ENCODE peak calls at places on chromosomes 7 and 10, in four cellular contexts. M, E, Q and S are unnamed samples.
A peak's percentile ranks its signal among the peaks of the same experiment; 100 is the strongest.

GRCh38 chr10:95268438-95268837 is 22.4 kb downstream of the PDLIM1 start:
- DNase-seq in Q (peak; percentile 53), M (peak; percentile 60), E (peak; percentile 77), S (no peak)

GRCh38 chr10:69065406-69066361 is 22.2 kb upstream of the SRGN start:
- DNase-seq in Q (no peak), M (peak; percentile 80), E (no peak), S (no peak)

GRCh38 chr10:127889605-127890195 is 3.0 kb downstream of the CLRN3 start:
- DNase-seq in Q (no peak), M (peak; percentile 10), E (no peak), S (no peak)

GRCh38 chr7:102985176-102985783 is 72.5 kb downstream of the LRRC17 start:
- DNase-seq in Q (no peak), M (peak; percentile 57), E (no peak), S (no peak)

GRCh38 chr7:131501422-131501821 is 55.0 kb downstream of the PODXL start:
- DNase-seq in E (no peak), M (peak; percentile 92), Q (no peak), S (no peak)

GRCh38 chr7:23106491-23106800 is 861 bp downstream of the KLHL7 start:
- DNase-seq in Q (no peak), E (no peak), M (no peak), S (no peak)

GRCh38 chr7:127907638-127908040 is 123.6 kb downstream of the LRRC4 start:
- DNase-seq in E (no peak), Q (no peak), M (peak; percentile 93), S (no peak)

GRCh38 chr10:80444646-80445319 is 9.3 kb upstream of the TSPAN14 start:
- DNase-seq in M (peak; percentile 74), E (peak; percentile 52), Q (peak; percentile 76), S (no peak)

GRCh38 chr7:47951374-47951773 is 3.1 kb upstream of the PKD1L1 start:
- DNase-seq in Q (no peak), M (no peak), E (no peak), S (no peak)

GRCh38 chr7:3210531-3210930 is 90.5 kb upstream of the SDK1 start:
- DNase-seq in E (no peak), M (no peak), Q (no peak), S (no peak)

GRCh38 chr10:22674215-22674930 is 40.0 kb downstream of the PIP4K2A start:
- DNase-seq in Q (no peak), M (peak; percentile 5), E (no peak), S (no peak)

GRCh38 chr10:74282151-74282852 is 131.3 kb downstream of the ADK start:
- DNase-seq in E (no peak), Q (no peak), M (peak; percentile 69), S (no peak)

GRCh38 chr10:12513775-12514663 is 164.7 kb downstream of the CAMK1D start:
- DNase-seq in M (peak; percentile 38), Q (no peak), E (no peak), S (peak; percentile 68)

GRCh38 chr10:62154231-62154630 is 114.4 kb downstream of the RTKN2 start:
- DNase-seq in E (no peak), Q (no peak), M (no peak), S (no peak)

GRCh38 chr7:79785556-79785955 is 332.1 kb upstream of the MAGI2 start:
- DNase-seq in E (no peak), M (peak; percentile 20), Q (no peak), S (no peak)

DNA sequence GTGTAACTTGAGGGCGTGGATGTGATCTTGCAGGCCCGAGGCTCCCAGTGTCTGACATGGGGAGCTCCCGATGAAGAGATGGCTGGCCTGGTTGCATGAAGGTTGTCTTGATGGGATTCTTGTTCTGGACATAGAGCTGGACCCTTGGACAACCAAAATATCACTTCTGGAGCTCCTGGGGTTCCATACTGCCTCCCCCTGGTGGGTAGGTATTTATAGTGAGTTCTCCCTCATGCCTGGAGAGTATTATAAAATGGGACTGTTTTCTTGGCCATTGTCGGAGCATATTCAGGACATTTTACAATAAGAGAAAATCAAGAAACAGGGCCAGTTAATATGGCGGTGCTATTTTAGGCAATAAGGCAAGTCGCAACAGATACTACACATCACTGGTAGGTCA is 32.6 kb upstream of the GIMAP8 start:
- DNase-seq in M (no peak), E (no peak), Q (no peak), S (no peak)
- TF ChIP-seq CTCF in M (peak; percentile 9), E (no peak), Q (no peak), S (no peak)

GRCh38 chr7:125425507-125425906 is 495.9 kb upstream of the POT1 start:
- DNase-seq in M (no peak), E (no peak), Q (no peak), S (no peak)
- TF ChIP-seq CTCF in M (no peak), E (no peak), Q (no peak), S (no peak)

GRCh38 chr10:87819274-87819585 is 1.2 kb upstream of the ATAD1 start:
- DNase-seq in Q (no peak), M (no peak), E (no peak), S (no peak)

GRCh38 chr10:87816842-87817178 is 1.2 kb downstream of the ATAD1 start:
- DNase-seq in E (no peak), Q (no peak), M (no peak), S (no peak)

GRCh38 chr10:87817291-87817872 is 644 bp downstream of the ATAD1 start:
- DNase-seq in M (peak; percentile 8), Q (no peak), E (no peak), S (no peak)

GRCh38 chr10:87818505-87819273 is 663 bp upstream of the ATAD1 start:
- DNase-seq in M (peak; percentile 43), Q (no peak), E (no peak), S (peak; percentile 15)

GRCh38 chr10:87817873-87818504 is at the start of gene ATAD1:
- DNase-seq in M (peak; percentile 80), Q (peak; percentile 86), E (peak; percentile 60), S (peak; percentile 90)
- TF ChIP-seq CTCF in M (peak; percentile 19), Q (peak; percentile 20), E (peak; percentile 11), S (no peak)

GRCh38 chr10:47021850-47022249 is 110.6 kb downstream of the PTPN20 start:
- DNase-seq in M (no peak), E (no peak), Q (no peak), S (no peak)
- TF ChIP-seq CTCF in M (no peak), E (no peak), Q (no peak), S (peak; percentile 45)

DNA sequence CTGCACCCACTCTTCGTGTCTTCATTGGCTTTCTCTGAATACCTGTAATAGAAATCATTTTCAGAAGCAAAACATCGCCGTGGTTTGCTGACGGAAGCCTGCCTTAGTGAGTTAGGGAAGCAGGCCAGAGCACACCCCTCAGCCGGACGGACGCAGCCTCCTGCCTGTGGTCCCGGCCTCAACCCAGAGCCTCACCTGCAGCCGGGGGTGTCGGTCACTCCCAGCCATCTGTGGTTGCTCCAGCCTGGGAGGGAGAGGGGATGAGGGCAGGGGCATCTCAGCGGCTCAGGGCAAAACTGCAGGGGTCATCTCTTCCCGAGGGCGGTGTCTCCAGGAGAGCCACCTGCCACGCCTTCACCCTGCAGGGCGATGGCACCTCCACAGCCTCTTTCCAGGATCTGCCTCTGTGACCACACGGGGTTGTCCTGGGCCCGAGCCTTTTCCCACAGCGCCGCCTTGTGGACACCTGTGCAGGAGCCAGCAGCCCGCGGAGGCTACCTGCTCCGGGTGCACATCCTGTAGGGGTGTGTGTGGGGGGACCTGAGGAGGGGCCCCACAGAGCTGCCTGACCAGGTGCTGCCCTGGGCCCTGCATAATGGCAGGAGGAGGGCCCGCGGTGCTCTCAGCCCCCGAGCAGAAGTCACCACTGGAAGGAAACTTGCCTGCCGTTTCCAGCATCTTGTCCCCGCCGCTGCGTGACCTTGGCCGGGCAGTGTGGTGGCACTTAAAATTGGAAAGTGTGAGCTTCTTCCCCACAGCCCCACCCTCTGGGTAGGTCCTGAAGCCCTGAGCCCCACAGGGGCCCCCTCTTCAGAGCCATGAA is 21.6 kb upstream of the AP5Z1 start:
- DNase-seq in E (peak; percentile 80), M (peak; percentile 34), Q (peak; percentile 86), S (peak; percentile 89)
- TF ChIP-seq CTCF in E (peak; percentile 94), M (peak; percentile 71), Q (peak; percentile 86), S (peak; percentile 94)

DNA sequence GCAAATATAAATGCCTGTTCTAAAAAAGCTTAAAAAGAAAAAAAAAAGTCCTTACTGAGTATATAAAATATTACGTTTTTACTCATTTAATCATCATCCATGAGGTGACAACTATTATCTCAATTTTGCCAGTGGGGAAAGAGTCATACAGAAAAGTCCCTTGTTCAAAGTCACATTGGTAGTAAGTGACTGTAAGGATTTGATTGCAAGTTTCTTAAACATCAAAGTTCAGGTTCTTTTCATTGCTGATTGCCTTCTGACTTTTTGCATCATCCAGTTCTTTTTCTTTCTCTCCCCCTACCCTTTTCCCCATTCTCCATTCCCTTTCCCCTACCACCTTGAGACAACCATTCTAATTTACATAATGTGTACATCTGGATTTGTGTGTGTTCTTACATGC is 363.3 kb downstream of the NRG3 start:
- DNase-seq in Q (no peak), M (no peak), E (no peak), S (no peak)
- TF ChIP-seq CTCF in Q (no peak), M (no peak), E (no peak), S (no peak)

GRCh38 chr7:82816272-82816671 is 346.4 kb downstream of the PCLO start:
- DNase-seq in Q (no peak), M (no peak), E (no peak), S (no peak)
- TF ChIP-seq CTCF in Q (no peak), M (no peak), E (no peak), S (peak; percentile 32)

DNA sequence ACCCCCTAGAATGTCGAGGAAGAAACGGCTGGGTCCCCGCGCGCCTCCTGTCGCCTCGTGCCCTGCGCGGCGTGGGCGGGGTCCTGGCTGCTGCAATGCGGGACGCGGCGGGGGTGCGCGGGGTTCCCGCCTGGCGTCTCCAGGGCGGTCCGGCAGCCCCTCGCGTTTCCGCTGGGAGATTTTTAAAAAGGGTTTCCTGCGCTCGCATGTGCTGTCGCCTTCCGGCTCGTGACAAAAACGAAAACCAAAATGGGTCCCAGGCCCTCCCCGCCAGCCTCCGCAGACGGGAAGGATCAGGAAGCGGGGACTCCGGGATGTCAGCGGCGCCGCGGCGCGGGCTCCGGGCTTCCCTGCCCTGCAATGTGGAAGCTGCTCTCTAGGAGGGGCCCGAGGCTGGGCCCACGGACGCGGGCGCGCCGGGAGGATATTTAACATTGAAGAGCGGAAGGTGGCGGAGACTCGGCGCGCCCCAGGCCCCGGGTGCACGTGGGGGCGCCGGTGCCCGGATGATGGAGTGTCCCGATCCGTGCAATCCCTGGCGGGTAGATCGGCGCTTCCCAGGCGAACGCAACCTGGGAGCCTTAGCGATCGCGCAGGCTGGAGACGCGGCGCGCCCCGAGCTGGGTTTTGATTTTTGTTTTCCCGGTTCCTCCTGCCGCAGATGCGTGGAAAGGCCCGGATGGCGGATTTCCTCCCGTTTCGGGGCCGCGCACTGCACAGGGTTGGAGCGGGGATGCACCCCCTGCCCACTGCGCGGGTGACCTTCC is 1.0 kb downstream of the PFKP start:
- DNase-seq in M (peak; percentile 54), Q (peak; percentile 76), E (peak; percentile 67), S (peak; percentile 68)
- TF ChIP-seq CTCF in M (peak; percentile 36), Q (no peak), E (peak; percentile 38), S (peak; percentile 19)